ENCODE peak calls at places on chromosomes 5 and 9, in four cellular contexts. Q, R, K and H are unnamed samples.

GRCh38 chr9:127694890-127695735 is 11.7 kb upstream of the CFAP157 start:
- DNase-seq in Q (no peak), R (no peak), K (no peak), H (no peak)

GRCh38 chr9:124831642-124832364 is 21.5 kb upstream of the WDR38 start:
- DNase-seq in Q (no peak), R (no peak), K (no peak), H (peak; percentile 85)

GRCh38 chr9:4680750-4681149 is 1.4 kb downstream of the CDC37L1 start:
- DNase-seq in Q (no peak), R (no peak), K (no peak), H (no peak)

GRCh38 chr9:119951090-119951489 is 581.9 kb upstream of the BRINP1 start:
- DNase-seq in Q (no peak), R (no peak), K (no peak), H (no peak)

GRCh38 chr9:117184173-117184572 is 230.7 kb downstream of the ASTN2 start:
- DNase-seq in Q (no peak), R (no peak), K (no peak), H (no peak)

GRCh38 chr9:35689601-35690446 is at the start of gene TPM2:
- DNase-seq in Q (no peak), R (no peak), K (no peak), H (peak; percentile 89)

GRCh38 chr9:99126312-99126711 is 21.4 kb downstream of the TGFBR1 start:
- DNase-seq in Q (no peak), R (no peak), K (no peak), H (no peak)

GRCh38 chr5:155150012-155150411 is 136.5 kb downstream of the KIF4B start:
- DNase-seq in Q (no peak), R (no peak), K (no peak), H (no peak)

GRCh38 chr9:89137548-89138462 is 40.8 kb downstream of the SHC3 start:
- DNase-seq in Q (no peak), R (no peak), K (no peak), H (peak; percentile 61)

GRCh38 chr5:57456056-57456455 is 26.6 kb downstream of the ACTBL2 start:
- DNase-seq in Q (no peak), R (no peak), K (no peak), H (no peak)

GRCh38 chr9:107557236-107557990 is 67.8 kb upstream of the KLF4 start:
- DNase-seq in Q (no peak), R (no peak), K (no peak), H (no peak)

GRCh38 chr9:126080641-126081040 is 246.0 kb upstream of the MVB12B start:
- DNase-seq in Q (no peak), R (no peak), K (no peak), H (no peak)

GRCh38 chr9:29044959-29045358 is 1471.7 kb upstream of the C9orf72 start:
- DNase-seq in Q (no peak), R (no peak), K (no peak), H (no peak)

GRCh38 chr5:108801776-108802175 is 54.1 kb downstream of the FER start:
- DNase-seq in Q (no peak), R (no peak), K (no peak), H (no peak)

GRCh38 chr5:109411627-109412026 is 1.9 kb upstream of the PJA2 start:
- DNase-seq in Q (no peak), R (no peak), K (no peak), H (no peak)

GRCh38 chr5:130773813-130774212 is 391.2 kb downstream of the HINT1 start:
- DNase-seq in Q (no peak), R (no peak), K (no peak), H (no peak)

GRCh38 chr9:124671861-124672260 is 99.2 kb downstream of the NR6A1 start:
- DNase-seq in Q (no peak), R (no peak), K (no peak), H (no peak)

GRCh38 chr5:71699751-71700150 is 19.3 kb upstream of the CARTPT start:
- DNase-seq in Q (no peak), R (no peak), K (no peak), H (no peak)

GRCh38 chr5:170275376-170275994 is 22.1 kb downstream of the LCP2 start:
- DNase-seq in Q (no peak), R (peak; percentile 53), K (no peak), H (no peak)

GRCh38 chr9:17742065-17742464 is 163.2 kb downstream of the SH3GL2 start:
- DNase-seq in Q (no peak), R (no peak), K (no peak), H (no peak)

GRCh38 chr5:90849939-90850338 is 291.3 kb downstream of the ADGRV1 start:
- DNase-seq in Q (no peak), R (no peak), K (no peak), H (no peak)

GRCh38 chr5:180873628-180874520 is 12.8 kb upstream of the ZFP62 start:
- DNase-seq in Q (no peak), R (no peak), K (no peak), H (no peak)

GRCh38 chr9:86246752-86247161 is 12.7 kb downstream of the C9orf153 start:
- DNase-seq in Q (no peak), R (no peak), K (no peak), H (peak; percentile 68)